ENCODE peak calls at places on chromosomes 16 and 17, in four cellular contexts. M is keratinocyte, R is astrocyte, S is cardiac fibroblast. F is an unnamed sample.
A peak's percentile ranks its signal among the peaks of the same experiment; 100 is the strongest.

GRCh38 chr17:75047398-75048098 is 523 bp downstream of the KCTD2 start:
- DNase-seq in M (no peak), R (no peak), S (no peak), F (no peak)

GRCh38 chr16:89442990-89443726 is 47.2 kb downstream of the ANKRD11 start:
- DNase-seq in M (peak; percentile 88), R (peak; percentile 76), S (peak; percentile 73), F (peak; percentile 69)

GRCh38 chr17:9239260-9239820 is 218.0 kb downstream of the NTN1 start:
- DNase-seq in M (no peak), R (no peak), S (no peak), F (no peak)

GRCh38 chr17:6893382-6894205 is 62.1 kb upstream of the TEKT1 start:
- DNase-seq in M (no peak), R (no peak), S (no peak), F (no peak)

GRCh38 chr16:27449434-27450188 is 47.6 kb downstream of the IL21R start:
- DNase-seq in M (no peak), R (no peak), S (no peak), F (no peak)

GRCh38 chr17:43905400-43905984 is 1.8 kb downstream of the MPP2 start:
- DNase-seq in M (no peak), R (no peak), S (no peak), F (no peak)

GRCh38 chr17:57243171-57243622 is 13.1 kb upstream of the MSI2 start:
- DNase-seq in M (no peak), R (peak; percentile 24), S (peak; percentile 75), F (peak; percentile 60)

GRCh38 chr17:73719588-73720071 is 75.4 kb upstream of the SDK2 start:
- DNase-seq in M (no peak), R (no peak), S (no peak), F (no peak)

GRCh38 chr16:56405977-56406376 is 19.4 kb downstream of the AMFR start:
- DNase-seq in M (no peak), R (no peak), S (no peak), F (no peak)

GRCh38 chr17:1043601-1044251 is 46.8 kb downstream of the TIMM22 start:
- DNase-seq in M (no peak), R (no peak), S (peak; percentile 52), F (no peak)

GRCh38 chr16:52488837-52489289 is 58.1 kb downstream of the TOX3 start:
- DNase-seq in M (no peak), R (no peak), S (no peak), F (no peak)

GRCh38 chr16:15672514-15673167 is 22.6 kb downstream of the NDE1 start:
- DNase-seq in M (peak; percentile 80), R (peak; percentile 98), S (peak; percentile 99), F (peak; percentile 99)

GRCh38 chr17:44599298-44600175 is 42.3 kb downstream of the FZD2 start:
- DNase-seq in M (no peak), R (peak; percentile 97), S (peak; percentile 88), F (peak; percentile 75)

GRCh38 chr16:19804538-19805323 is 79.9 kb downstream of the GPRC5B start:
- DNase-seq in M (no peak), R (no peak), S (peak; percentile 39), F (no peak)

GRCh38 chr17:41937970-41938851 is 7.8 kb downstream of the ODAD4 start:
- DNase-seq in M (no peak), R (no peak), S (no peak), F (no peak)

GRCh38 chr17:82889496-82890338 is 49.9 kb upstream of the ZNF750 start:
- DNase-seq in M (no peak), R (no peak), S (no peak), F (no peak)

GRCh38 chr17:82808921-82809905 is 30.6 kb downstream of the ZNF750 start:
- DNase-seq in M (no peak), R (peak; percentile 32), S (no peak), F (no peak)

GRCh38 chr17:36899250-36900129 is 37.8 kb upstream of the LHX1 start:
- DNase-seq in M (no peak), R (no peak), S (no peak), F (no peak)

GRCh38 chr17:63626551-63627228 is 4.5 kb downstream of the MAP3K3 start:
- DNase-seq in M (no peak), R (peak; percentile 20), S (peak; percentile 41), F (peak; percentile 38)

GRCh38 chr16:71623597-71623996 is 2.4 kb upstream of the MARVELD3 start:
- DNase-seq in M (no peak), R (no peak), S (no peak), F (no peak)

DNA sequence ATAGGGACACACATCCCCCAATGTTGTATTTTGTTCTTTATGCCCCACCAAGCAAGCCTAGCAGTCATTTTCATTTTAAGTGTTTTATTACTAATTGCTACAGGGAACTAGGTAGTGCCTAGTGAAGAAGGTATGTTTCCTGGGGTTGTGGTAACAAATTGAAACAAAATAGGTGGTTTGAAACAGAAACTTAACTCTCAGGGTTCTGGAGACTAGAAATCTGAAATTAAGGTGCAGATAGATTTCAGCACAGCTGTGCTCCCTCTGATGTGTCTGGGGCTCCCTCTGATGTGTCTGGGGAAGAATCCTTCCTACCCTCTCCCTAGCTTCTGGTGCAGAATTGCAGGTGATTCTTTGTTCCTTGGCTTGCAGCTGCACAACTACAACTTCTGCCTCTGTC is 390.1 kb downstream of the ZFHX3 start:
- DNase-seq in M (no peak), R (no peak), S (no peak), F (no peak)
- TF ChIP-seq CTCF in M (no peak), R (no peak), S (no peak), F (no peak)

DNA sequence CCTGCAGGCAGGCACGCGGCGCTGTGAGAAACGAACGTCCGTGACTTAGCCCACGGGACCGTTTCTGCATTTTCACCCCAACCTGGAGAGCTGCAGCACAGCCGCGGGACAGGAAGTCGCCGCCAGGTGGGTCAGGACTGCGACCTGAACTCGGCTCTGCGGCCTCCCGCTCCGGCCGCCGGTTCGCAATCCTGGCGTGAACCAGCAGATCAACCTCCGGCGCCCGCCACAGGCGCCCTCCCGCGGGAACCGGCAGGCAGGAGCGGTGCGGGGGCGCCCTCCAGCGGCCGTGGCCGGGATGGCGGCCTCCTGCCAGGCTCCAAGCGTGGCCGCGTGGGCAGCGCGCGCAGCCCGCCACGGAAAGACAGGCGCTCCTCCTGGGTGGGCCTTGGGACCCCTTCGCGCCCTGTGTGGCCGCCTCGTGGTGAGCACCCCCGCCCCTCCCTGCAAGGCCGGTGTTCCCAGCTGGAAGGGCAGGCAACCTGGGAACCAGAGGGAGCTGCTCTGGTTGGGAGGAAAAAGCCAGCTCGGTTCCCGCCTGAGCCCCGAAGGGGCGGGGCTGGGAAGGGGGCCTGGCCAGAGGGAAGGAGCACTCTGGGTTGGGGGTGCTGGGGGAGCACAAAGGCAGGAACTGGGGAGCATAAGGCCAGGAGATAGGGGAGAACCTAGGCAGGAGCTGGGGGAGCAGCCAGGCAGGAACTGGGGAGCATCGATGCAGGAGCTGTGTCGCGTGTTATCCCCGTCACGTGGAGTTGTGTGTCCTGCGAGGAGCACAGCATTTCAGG is 28.2 kb downstream of the ACTG1 start:
- DNase-seq in M (no peak), R (peak; percentile 38), S (peak; percentile 76), F (peak; percentile 74)
- H3K4me3 ChIP-seq in M (peak overlapping the region; percentile 42), R (peak overlapping the region; percentile 29), S (peak overlapping the region; percentile 28), F (peak overlapping the region; percentile 53)

DNA sequence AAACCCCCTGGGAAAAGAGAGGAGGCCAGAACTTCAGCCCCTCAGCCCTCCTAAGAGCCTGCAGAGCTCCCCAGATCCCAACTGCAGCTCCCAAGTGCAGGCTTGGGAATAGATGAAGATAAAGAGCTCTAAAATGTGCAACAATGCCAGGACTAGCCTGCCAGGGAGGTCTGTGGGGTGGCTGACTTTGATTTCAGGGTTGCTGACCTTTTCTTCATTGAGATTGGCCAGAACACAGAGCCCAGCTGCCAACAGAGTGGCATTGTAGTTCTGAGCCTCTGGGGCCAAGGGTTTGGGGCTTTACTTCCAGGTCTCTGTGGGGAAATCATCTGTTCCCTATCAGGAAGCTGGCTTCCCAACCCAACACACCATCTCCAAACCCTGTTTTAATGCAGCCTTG is 120.6 kb downstream of the COPRS start:
- DNase-seq in M (no peak), R (no peak), S (no peak), F (no peak)
- TF ChIP-seq CTCF in M (no peak), R (no peak), S (no peak), F (no peak)

GRCh38 chr17:49438885-49439284 is 24.2 kb upstream of the PHB1 start:
- DNase-seq in M (no peak), R (no peak), S (no peak), F (no peak)
- H3K4me3 ChIP-seq in M (no peak overlapping the region), R (no peak overlapping the region), S (no peak overlapping the region), F (no peak overlapping the region)

DNA sequence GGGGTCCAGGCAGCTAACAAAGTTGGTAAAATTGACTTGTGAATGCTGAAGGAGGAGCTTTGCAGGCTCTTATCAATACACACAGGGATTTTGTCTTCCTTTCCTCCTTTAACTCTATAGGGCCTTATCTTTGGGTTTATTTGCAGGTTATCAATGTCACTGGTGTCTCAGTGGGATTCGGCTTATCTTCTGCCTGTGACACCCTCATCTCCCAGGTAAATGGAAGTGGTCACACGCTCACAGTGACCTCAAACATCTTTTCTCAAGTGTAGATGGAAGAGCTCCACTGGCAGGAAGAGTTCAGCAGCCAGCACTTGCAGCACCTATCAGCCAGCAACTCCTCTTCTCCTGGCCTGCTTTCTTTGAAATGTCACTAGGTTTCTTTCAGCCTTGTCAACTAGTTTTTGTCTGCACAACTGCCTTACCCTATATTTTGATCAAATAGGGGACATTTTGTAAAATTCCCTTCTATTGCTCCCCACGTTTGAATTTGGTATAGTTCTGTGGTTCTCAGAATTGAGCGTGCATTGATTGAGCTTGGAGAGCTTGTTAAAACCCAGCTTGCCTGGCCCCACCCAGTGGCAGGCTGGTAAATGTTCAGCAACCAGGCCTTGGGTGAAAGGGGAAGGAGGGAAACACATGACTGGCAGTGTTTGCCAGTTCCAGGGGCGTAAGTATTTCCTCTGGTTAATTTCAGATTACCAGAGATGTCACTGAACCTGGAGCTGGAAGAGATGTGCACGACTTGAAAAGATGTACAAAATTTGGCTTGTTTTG is 12.8 kb downstream of the SLC47A1 start:
- DNase-seq in M (no peak), R (no peak), S (no peak), F (no peak)
- TF ChIP-seq CTCF in M (no peak), R (no peak), S (no peak), F (peak; percentile 25)

DNA sequence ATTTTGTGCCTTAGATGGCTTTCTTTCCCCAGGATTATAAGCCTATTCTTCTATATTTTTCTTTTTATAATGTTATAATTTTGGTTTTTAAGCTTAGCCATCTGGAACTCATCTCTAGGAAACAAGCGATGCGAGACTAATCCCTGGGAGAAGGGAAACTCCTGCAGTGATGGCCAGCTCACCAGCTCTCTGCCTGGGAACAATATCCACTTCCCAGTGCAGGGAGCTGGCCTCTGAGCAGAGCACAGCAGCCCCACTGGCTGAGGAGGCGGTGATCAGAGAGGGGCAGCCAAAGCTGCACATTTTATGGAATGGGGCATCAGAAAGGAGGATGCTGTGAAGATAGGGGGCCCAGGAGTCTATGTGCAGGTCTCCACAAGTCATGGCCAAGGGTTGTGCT is 183.3 kb downstream of the LGALS9B start:
- DNase-seq in M (no peak), R (no peak), S (no peak), F (peak; percentile 20)
- H3K4me3 ChIP-seq in M (no peak overlapping the region), R (no peak overlapping the region), S (no peak overlapping the region), F (no peak overlapping the region)

DNA sequence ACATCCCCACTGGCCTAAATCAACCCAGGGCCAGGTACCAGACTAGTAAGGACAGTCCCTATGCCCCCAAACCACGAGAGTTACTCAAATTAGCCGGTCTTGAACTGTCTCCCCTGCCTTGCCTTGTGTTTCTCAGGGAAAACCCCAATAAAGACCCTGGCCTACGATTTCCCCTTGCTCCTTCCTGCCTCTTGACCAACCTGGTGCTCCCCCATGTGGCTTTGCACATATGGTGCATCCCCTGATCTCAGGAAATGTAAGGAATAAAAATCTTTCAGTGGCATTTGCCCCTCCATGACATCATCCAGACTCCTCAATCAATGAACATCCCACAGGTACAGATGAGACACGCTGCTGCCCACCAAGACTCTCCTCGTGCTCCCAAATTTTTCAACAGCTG is 87.9 kb downstream of the ZNF18 start:
- DNase-seq in M (no peak), R (no peak), S (no peak), F (no peak)
- TF ChIP-seq CTCF in M (no peak), R (no peak), S (no peak), F (no peak)